ENCODE peak calls at places on chromosomes 3 and 15, in ten cellular contexts. One of them, this sample, is unnamed.

GRCh38 chr3:72178463-72179106 is 393.6 kb upstream of the PROK2 start:
- DNase-seq in adrenal gland: no peak
- DNase-seq in fibroblast of pulmonary artery: no peak
- DNase-seq in astrocyte: no peak
- DNase-seq in psoas muscle: no peak
- DNase-seq in BJ: no peak
- DNase-seq in HepG2: no peak
- DNase-seq in transverse colon: no peak
- DNase-seq in PC-3: no peak
- DNase-seq in upper lobe of right lung: no peak
- DNase-seq in this sample: peak

GRCh38 chr3:121894191-121894990 is at the start of gene SLC15A2:
- DNase-seq in fibroblast of pulmonary artery: peak
- DNase-seq in upper lobe of right lung: no peak
- DNase-seq in astrocyte: peak
- DNase-seq in adrenal gland: peak
- DNase-seq in psoas muscle: no peak
- DNase-seq in HepG2: no peak
- DNase-seq in PC-3: no peak
- DNase-seq in BJ: no peak
- DNase-seq in transverse colon: no peak
- DNase-seq in this sample: peak

GRCh38 chr3:105274958-105275357 is 91.8 kb upstream of the ALCAM start:
- DNase-seq in PC-3: peak
- DNase-seq in BJ: peak
- DNase-seq in adrenal gland: no peak
- DNase-seq in fibroblast of pulmonary artery: peak
- DNase-seq in upper lobe of right lung: no peak
- DNase-seq in astrocyte: peak
- DNase-seq in HepG2: no peak
- DNase-seq in psoas muscle: no peak
- DNase-seq in transverse colon: no peak
- DNase-seq in this sample: peak

GRCh38 chr15:83848315-83849050 is 194.6 kb downstream of the ADAMTSL3 start:
- DNase-seq in fibroblast of pulmonary artery: peak
- DNase-seq in BJ: peak
- DNase-seq in astrocyte: peak
- DNase-seq in psoas muscle: no peak
- DNase-seq in adrenal gland: no peak
- DNase-seq in upper lobe of right lung: no peak
- DNase-seq in transverse colon: no peak
- DNase-seq in PC-3: peak
- DNase-seq in HepG2: no peak
- DNase-seq in this sample: peak

GRCh38 chr3:63908081-63908736 is 4.0 kb downstream of the SCAANT1 start:
- DNase-seq in astrocyte: no peak
- DNase-seq in fibroblast of pulmonary artery: peak
- DNase-seq in PC-3: no peak
- DNase-seq in BJ: no peak
- DNase-seq in adrenal gland: no peak
- DNase-seq in HepG2: peak
- DNase-seq in transverse colon: no peak
- DNase-seq in upper lobe of right lung: no peak
- DNase-seq in psoas muscle: no peak
- DNase-seq in this sample: peak

GRCh38 chr3:58066842-58067241 is 58.6 kb downstream of the FLNB start:
- DNase-seq in fibroblast of pulmonary artery: peak
- DNase-seq in PC-3: peak
- DNase-seq in HepG2: peak
- DNase-seq in BJ: no peak
- DNase-seq in upper lobe of right lung: no peak
- DNase-seq in psoas muscle: no peak
- DNase-seq in astrocyte: peak
- DNase-seq in adrenal gland: no peak
- DNase-seq in transverse colon: no peak
- DNase-seq in this sample: no peak

GRCh38 chr15:41936649-41937567 is 35.4 kb downstream of the EHD4 start:
- DNase-seq in upper lobe of right lung: no peak
- DNase-seq in BJ: no peak
- DNase-seq in adrenal gland: no peak
- DNase-seq in HepG2: no peak
- DNase-seq in transverse colon: peak
- DNase-seq in psoas muscle: peak
- DNase-seq in PC-3: no peak
- DNase-seq in astrocyte: peak
- DNase-seq in fibroblast of pulmonary artery: peak
- DNase-seq in this sample: peak

GRCh38 chr3:47163023-47163989 is 607 bp downstream of the SETD2 start:
- DNase-seq in psoas muscle: peak
- DNase-seq in transverse colon: peak
- DNase-seq in HepG2: peak
- DNase-seq in PC-3: peak
- DNase-seq in adrenal gland: peak
- DNase-seq in upper lobe of right lung: peak
- DNase-seq in fibroblast of pulmonary artery: peak
- DNase-seq in astrocyte: peak
- DNase-seq in BJ: no peak
- DNase-seq in this sample: peak

GRCh38 chr3:166351461-166351860 is 514.2 kb upstream of the BCHE start:
- DNase-seq in upper lobe of right lung: no peak
- DNase-seq in transverse colon: no peak
- DNase-seq in HepG2: no peak
- DNase-seq in PC-3: peak
- DNase-seq in adrenal gland: no peak
- DNase-seq in BJ: no peak
- DNase-seq in psoas muscle: no peak
- DNase-seq in astrocyte: peak
- DNase-seq in fibroblast of pulmonary artery: no peak
- DNase-seq in this sample: no peak

GRCh38 chr3:81910244-81910852 is 148.9 kb upstream of the GBE1 start:
- DNase-seq in PC-3: peak
- DNase-seq in astrocyte: peak
- DNase-seq in fibroblast of pulmonary artery: peak
- DNase-seq in BJ: no peak
- DNase-seq in upper lobe of right lung: no peak
- DNase-seq in transverse colon: no peak
- DNase-seq in adrenal gland: peak
- DNase-seq in HepG2: peak
- DNase-seq in psoas muscle: no peak
- DNase-seq in this sample: peak

GRCh38 chr3:98918586-98918985 is 17.1 kb upstream of the DCBLD2 start:
- DNase-seq in adrenal gland: no peak
- DNase-seq in upper lobe of right lung: no peak
- DNase-seq in astrocyte: peak
- DNase-seq in PC-3: peak
- DNase-seq in HepG2: no peak
- DNase-seq in psoas muscle: no peak
- DNase-seq in BJ: no peak
- DNase-seq in transverse colon: no peak
- DNase-seq in fibroblast of pulmonary artery: no peak
- DNase-seq in this sample: peak

GRCh38 chr15:73753250-73754130 is at the start of gene INSYN1:
- DNase-seq in astrocyte: peak
- DNase-seq in adrenal gland: no peak
- DNase-seq in transverse colon: peak
- DNase-seq in psoas muscle: peak
- DNase-seq in HepG2: no peak
- DNase-seq in BJ: no peak
- DNase-seq in PC-3: no peak
- DNase-seq in upper lobe of right lung: no peak
- DNase-seq in fibroblast of pulmonary artery: peak
- DNase-seq in this sample: peak

GRCh38 chr3:41137686-41138111 is 61.6 kb upstream of the CTNNB1 start:
- DNase-seq in PC-3: peak
- DNase-seq in upper lobe of right lung: no peak
- DNase-seq in psoas muscle: no peak
- DNase-seq in fibroblast of pulmonary artery: no peak
- DNase-seq in transverse colon: no peak
- DNase-seq in HepG2: no peak
- DNase-seq in adrenal gland: no peak
- DNase-seq in astrocyte: peak
- DNase-seq in BJ: no peak
- DNase-seq in this sample: peak

GRCh38 chr3:195159819-195160175 is 111.2 kb downstream of the XXYLT1 start:
- DNase-seq in fibroblast of pulmonary artery: no peak
- DNase-seq in BJ: peak
- DNase-seq in PC-3: peak
- DNase-seq in HepG2: no peak
- DNase-seq in adrenal gland: no peak
- DNase-seq in psoas muscle: no peak
- DNase-seq in astrocyte: no peak
- DNase-seq in transverse colon: no peak
- DNase-seq in upper lobe of right lung: no peak
- DNase-seq in this sample: no peak

GRCh38 chr3:177333535-177334495 is 136.5 kb upstream of the TBL1XR1 start:
- DNase-seq in psoas muscle: peak
- DNase-seq in fibroblast of pulmonary artery: no peak
- DNase-seq in HepG2: no peak
- DNase-seq in upper lobe of right lung: no peak
- DNase-seq in adrenal gland: peak
- DNase-seq in transverse colon: no peak
- DNase-seq in PC-3: no peak
- DNase-seq in astrocyte: no peak
- DNase-seq in BJ: no peak
- DNase-seq in this sample: peak

GRCh38 chr15:28935316-28935715 is 49.5 kb downstream of the APBA2 start:
- DNase-seq in BJ: no peak
- DNase-seq in fibroblast of pulmonary artery: peak
- DNase-seq in HepG2: peak
- DNase-seq in PC-3: no peak
- DNase-seq in adrenal gland: no peak
- DNase-seq in upper lobe of right lung: peak
- DNase-seq in transverse colon: no peak
- DNase-seq in psoas muscle: no peak
- DNase-seq in astrocyte: no peak
- DNase-seq in this sample: peak

GRCh38 chr3:43768594-43768993 is 77.9 kb downstream of the ABHD5 start:
- DNase-seq in upper lobe of right lung: no peak
- DNase-seq in fibroblast of pulmonary artery: peak
- DNase-seq in psoas muscle: peak
- DNase-seq in HepG2: no peak
- DNase-seq in adrenal gland: peak
- DNase-seq in BJ: no peak
- DNase-seq in PC-3: peak
- DNase-seq in astrocyte: no peak
- DNase-seq in transverse colon: peak
- DNase-seq in this sample: peak

GRCh38 chr15:89206908-89207331 is 14.5 kb downstream of the RLBP1 start:
- DNase-seq in transverse colon: peak
- DNase-seq in astrocyte: peak
- DNase-seq in BJ: no peak
- DNase-seq in upper lobe of right lung: peak
- DNase-seq in HepG2: peak
- DNase-seq in adrenal gland: peak
- DNase-seq in psoas muscle: peak
- DNase-seq in fibroblast of pulmonary artery: peak
- DNase-seq in PC-3: peak
- DNase-seq in this sample: peak

GRCh38 chr3:127749787-127750225 is 72.5 kb downstream of the MGLL start:
- DNase-seq in transverse colon: no peak
- DNase-seq in PC-3: no peak
- DNase-seq in BJ: no peak
- DNase-seq in psoas muscle: no peak
- DNase-seq in astrocyte: no peak
- DNase-seq in HepG2: no peak
- DNase-seq in adrenal gland: no peak
- DNase-seq in fibroblast of pulmonary artery: no peak
- DNase-seq in upper lobe of right lung: no peak
- DNase-seq in this sample: no peak
- TF ChIP-seq CTCF in transverse colon: no peak
- TF ChIP-seq CTCF in PC-3: peak
- TF ChIP-seq CTCF in BJ: no peak
- TF ChIP-seq CTCF in psoas muscle: no peak
- TF ChIP-seq CTCF in astrocyte: no peak
- TF ChIP-seq CTCF in HepG2: no peak
- TF ChIP-seq CTCF in adrenal gland: no peak
- TF ChIP-seq CTCF in fibroblast of pulmonary artery: no peak
- TF ChIP-seq CTCF in upper lobe of right lung: no peak
- TF ChIP-seq CTCF in this sample: no peak

GRCh38 chr15:71651750-71652186 is 158.6 kb upstream of the NR2E3 start:
- DNase-seq in astrocyte: peak
- DNase-seq in PC-3: peak
- DNase-seq in fibroblast of pulmonary artery: peak
- DNase-seq in psoas muscle: no peak
- DNase-seq in BJ: no peak
- DNase-seq in transverse colon: peak
- DNase-seq in upper lobe of right lung: no peak
- DNase-seq in adrenal gland: peak
- DNase-seq in HepG2: peak
- DNase-seq in this sample: peak
- H3K4me3 ChIP-seq in astrocyte: no peak
- H3K4me3 ChIP-seq in PC-3: no peak
- H3K4me3 ChIP-seq in fibroblast of pulmonary artery: no peak
- H3K4me3 ChIP-seq in psoas muscle: no peak
- H3K4me3 ChIP-seq in BJ: no peak
- H3K4me3 ChIP-seq in transverse colon: no peak
- H3K4me3 ChIP-seq in upper lobe of right lung: no peak
- H3K4me3 ChIP-seq in adrenal gland: no peak
- H3K4me3 ChIP-seq in HepG2: no peak
- H3K4me3 ChIP-seq in this sample: no peak

GRCh38 chr3:23944861-23945652 is at the start of gene NR1D2:
- DNase-seq in transverse colon: peak
- DNase-seq in psoas muscle: peak
- DNase-seq in PC-3: peak
- DNase-seq in HepG2: peak
- DNase-seq in astrocyte: peak
- DNase-seq in upper lobe of right lung: peak
- DNase-seq in BJ: no peak
- DNase-seq in adrenal gland: peak
- DNase-seq in fibroblast of pulmonary artery: peak
- DNase-seq in this sample: peak
- TF ChIP-seq CTCF in transverse colon: no peak
- TF ChIP-seq CTCF in psoas muscle: no peak
- TF ChIP-seq CTCF in PC-3: no peak
- TF ChIP-seq CTCF in HepG2: no peak
- TF ChIP-seq CTCF in astrocyte: no peak
- TF ChIP-seq CTCF in upper lobe of right lung: no peak
- TF ChIP-seq CTCF in BJ: no peak
- TF ChIP-seq CTCF in adrenal gland: no peak
- TF ChIP-seq CTCF in fibroblast of pulmonary artery: no peak
- TF ChIP-seq CTCF in this sample: no peak

DNA sequence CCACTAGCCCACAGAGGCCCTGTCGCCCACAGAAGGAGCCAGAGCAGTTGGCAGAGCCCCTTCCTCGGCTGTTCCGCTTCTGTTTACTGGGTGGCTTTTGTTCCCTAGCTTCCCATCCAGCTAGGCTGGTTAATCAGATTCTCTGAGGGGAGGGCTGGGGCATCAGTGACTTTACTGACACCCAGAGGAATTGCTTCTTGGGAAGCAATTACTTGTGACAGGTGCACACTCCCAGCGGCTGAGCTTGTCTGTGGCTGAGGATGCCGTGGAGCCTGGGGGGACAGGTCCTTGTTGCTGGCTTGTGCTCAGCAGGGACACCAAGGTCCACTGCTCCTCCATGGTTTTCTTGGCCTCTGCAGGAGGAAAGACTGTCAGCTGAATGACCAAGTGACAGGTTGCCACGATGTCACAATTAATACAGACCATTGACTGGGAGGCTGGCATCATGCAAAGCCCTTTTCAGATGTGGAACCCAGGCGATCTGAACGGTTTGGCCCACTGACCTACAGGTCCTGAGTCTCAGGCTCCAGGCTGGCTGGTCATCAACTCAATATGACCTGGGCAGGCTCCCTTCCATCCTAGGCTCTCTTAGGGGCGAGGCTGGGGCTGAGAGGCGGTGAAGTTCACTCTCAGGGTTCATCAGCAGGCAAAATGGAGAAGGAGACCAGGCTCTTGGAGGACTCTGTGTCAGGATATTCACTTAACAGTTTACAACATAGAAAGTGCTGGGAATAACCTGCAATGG is 31.8 kb upstream of the SFMBT1 start:
- DNase-seq in PC-3: no peak
- DNase-seq in HepG2: no peak
- DNase-seq in upper lobe of right lung: no peak
- DNase-seq in transverse colon: no peak
- DNase-seq in adrenal gland: no peak
- DNase-seq in BJ: no peak
- DNase-seq in fibroblast of pulmonary artery: no peak
- DNase-seq in astrocyte: no peak
- DNase-seq in psoas muscle: no peak
- DNase-seq in this sample: no peak
- H3K4me3 ChIP-seq in PC-3: no peak
- H3K4me3 ChIP-seq in HepG2: no peak
- H3K4me3 ChIP-seq in upper lobe of right lung: no peak
- H3K4me3 ChIP-seq in transverse colon: no peak
- H3K4me3 ChIP-seq in adrenal gland: no peak
- H3K4me3 ChIP-seq in BJ: no peak
- H3K4me3 ChIP-seq in fibroblast of pulmonary artery: no peak
- H3K4me3 ChIP-seq in astrocyte: no peak
- H3K4me3 ChIP-seq in psoas muscle: no peak
- H3K4me3 ChIP-seq in this sample: no peak

This sample was measured in choroid plexus epithelial cell.